ENCODE peak calls at places on chromosomes 3 and 15, in nine cellular contexts. One of them, this sample, is unnamed.

GRCh38 chr15:31270767-31271166 is 55.9 kb upstream of the KLF13 start:
- DNase-seq in cardiac fibroblast: no peak
- DNase-seq in NB4: peak
- DNase-seq in HL-60: no peak
- DNase-seq in lung: peak
- DNase-seq in RWPE1: no peak
- DNase-seq in brain microvascular endothelial cell: no peak
- DNase-seq in psoas muscle: no peak
- DNase-seq in ovary: no peak
- DNase-seq in this sample: no peak

GRCh38 chr15:25176616-25176923 is 221.8 kb downstream of the SNRPN start:
- DNase-seq in cardiac fibroblast: no peak
- DNase-seq in NB4: no peak
- DNase-seq in HL-60: no peak
- DNase-seq in lung: peak
- DNase-seq in RWPE1: no peak
- DNase-seq in brain microvascular endothelial cell: no peak
- DNase-seq in psoas muscle: peak
- DNase-seq in ovary: peak
- DNase-seq in this sample: peak

GRCh38 chr3:140537075-140537474 is 140.8 kb upstream of the TRIM42 start:
- DNase-seq in cardiac fibroblast: no peak
- DNase-seq in NB4: no peak
- DNase-seq in HL-60: no peak
- DNase-seq in lung: no peak
- DNase-seq in RWPE1: no peak
- DNase-seq in brain microvascular endothelial cell: no peak
- DNase-seq in psoas muscle: no peak
- DNase-seq in ovary: no peak
- DNase-seq in this sample: no peak

GRCh38 chr3:14691239-14691638 is 16.3 kb downstream of the C3orf20 start:
- DNase-seq in cardiac fibroblast: no peak
- DNase-seq in NB4: peak
- DNase-seq in HL-60: peak
- DNase-seq in lung: no peak
- DNase-seq in RWPE1: no peak
- DNase-seq in brain microvascular endothelial cell: no peak
- DNase-seq in psoas muscle: no peak
- DNase-seq in ovary: no peak
- DNase-seq in this sample: no peak

GRCh38 chr3:108006077-108006675 is 84.7 kb downstream of the CD47 start:
- DNase-seq in cardiac fibroblast: no peak
- DNase-seq in NB4: peak
- DNase-seq in HL-60: no peak
- DNase-seq in lung: peak
- DNase-seq in RWPE1: peak
- DNase-seq in brain microvascular endothelial cell: no peak
- DNase-seq in psoas muscle: no peak
- DNase-seq in ovary: no peak
- DNase-seq in this sample: no peak

GRCh38 chr15:78374436-78375393 is 34.6 kb downstream of the CRABP1 start:
- DNase-seq in cardiac fibroblast: no peak
- DNase-seq in NB4: peak
- DNase-seq in HL-60: peak
- DNase-seq in lung: peak
- DNase-seq in RWPE1: peak
- DNase-seq in brain microvascular endothelial cell: no peak
- DNase-seq in psoas muscle: no peak
- DNase-seq in ovary: no peak
- DNase-seq in this sample: no peak

GRCh38 chr15:25850154-25851111 is 12.7 kb downstream of the ATP10A start:
- DNase-seq in cardiac fibroblast: peak
- DNase-seq in NB4: peak
- DNase-seq in HL-60: peak
- DNase-seq in lung: peak
- DNase-seq in RWPE1: peak
- DNase-seq in brain microvascular endothelial cell: peak
- DNase-seq in psoas muscle: peak
- DNase-seq in ovary: peak
- DNase-seq in this sample: no peak

GRCh38 chr15:33068531-33068990 is 126.0 kb downstream of the FMN1 start:
- DNase-seq in cardiac fibroblast: no peak
- DNase-seq in NB4: no peak
- DNase-seq in HL-60: no peak
- DNase-seq in lung: peak
- DNase-seq in RWPE1: peak
- DNase-seq in brain microvascular endothelial cell: no peak
- DNase-seq in psoas muscle: peak
- DNase-seq in ovary: no peak
- DNase-seq in this sample: no peak

GRCh38 chr3:52742418-52743041 is 28.2 kb downstream of the NEK4 start:
- DNase-seq in cardiac fibroblast: peak
- DNase-seq in NB4: peak
- DNase-seq in HL-60: no peak
- DNase-seq in lung: no peak
- DNase-seq in RWPE1: peak
- DNase-seq in brain microvascular endothelial cell: peak
- DNase-seq in psoas muscle: no peak
- DNase-seq in ovary: no peak
- DNase-seq in this sample: no peak

GRCh38 chr3:4584537-4585249 is 91.5 kb downstream of the ITPR1 start:
- DNase-seq in cardiac fibroblast: peak
- DNase-seq in NB4: peak
- DNase-seq in HL-60: peak
- DNase-seq in lung: no peak
- DNase-seq in RWPE1: no peak
- DNase-seq in brain microvascular endothelial cell: peak
- DNase-seq in psoas muscle: no peak
- DNase-seq in ovary: peak
- DNase-seq in this sample: no peak

GRCh38 chr3:127588675-127589577 is 1.6 kb downstream of the TPRA1 start:
- DNase-seq in cardiac fibroblast: peak
- DNase-seq in NB4: peak
- DNase-seq in HL-60: no peak
- DNase-seq in lung: no peak
- DNase-seq in RWPE1: peak
- DNase-seq in brain microvascular endothelial cell: peak
- DNase-seq in psoas muscle: no peak
- DNase-seq in ovary: no peak
- DNase-seq in this sample: no peak

GRCh38 chr3:67028385-67028784 is 30.3 kb downstream of the KBTBD8 start:
- DNase-seq in cardiac fibroblast: no peak
- DNase-seq in NB4: no peak
- DNase-seq in HL-60: no peak
- DNase-seq in lung: no peak
- DNase-seq in RWPE1: no peak
- DNase-seq in brain microvascular endothelial cell: no peak
- DNase-seq in psoas muscle: no peak
- DNase-seq in ovary: no peak
- DNase-seq in this sample: no peak

GRCh38 chr3:170180107-170180951 is 1.2 kb downstream of the PHC3 start:
- DNase-seq in cardiac fibroblast: peak
- DNase-seq in NB4: peak
- DNase-seq in HL-60: no peak
- DNase-seq in lung: no peak
- DNase-seq in RWPE1: peak
- DNase-seq in brain microvascular endothelial cell: peak
- DNase-seq in psoas muscle: no peak
- DNase-seq in ovary: no peak
- DNase-seq in this sample: no peak

GRCh38 chr3:149224736-149225594 is 3.3 kb upstream of the CP start:
- DNase-seq in cardiac fibroblast: peak
- DNase-seq in NB4: peak
- DNase-seq in HL-60: no peak
- DNase-seq in lung: no peak
- DNase-seq in RWPE1: peak
- DNase-seq in brain microvascular endothelial cell: peak
- DNase-seq in psoas muscle: no peak
- DNase-seq in ovary: no peak
- DNase-seq in this sample: no peak

GRCh38 chr3:158160958-158161357 is 51.1 kb downstream of the RSRC1 start:
- DNase-seq in cardiac fibroblast: peak
- DNase-seq in NB4: peak
- DNase-seq in HL-60: no peak
- DNase-seq in lung: no peak
- DNase-seq in RWPE1: peak
- DNase-seq in brain microvascular endothelial cell: peak
- DNase-seq in psoas muscle: no peak
- DNase-seq in ovary: no peak
- DNase-seq in this sample: no peak

GRCh38 chr3:138199847-138200246 is 12.7 kb downstream of the ARMC8 start:
- DNase-seq in cardiac fibroblast: no peak
- DNase-seq in NB4: peak
- DNase-seq in HL-60: no peak
- DNase-seq in lung: no peak
- DNase-seq in RWPE1: no peak
- DNase-seq in brain microvascular endothelial cell: no peak
- DNase-seq in psoas muscle: no peak
- DNase-seq in ovary: no peak
- DNase-seq in this sample: no peak

GRCh38 chr15:58839485-58839884 is 68.4 kb downstream of the MINDY2 start:
- DNase-seq in cardiac fibroblast: peak
- DNase-seq in NB4: peak
- DNase-seq in HL-60: no peak
- DNase-seq in lung: no peak
- DNase-seq in RWPE1: peak
- DNase-seq in brain microvascular endothelial cell: no peak
- DNase-seq in psoas muscle: no peak
- DNase-seq in ovary: no peak
- DNase-seq in this sample: no peak
- TF ChIP-seq CTCF in cardiac fibroblast: peak
- TF ChIP-seq CTCF in NB4: peak
- TF ChIP-seq CTCF in HL-60: peak
- TF ChIP-seq CTCF in lung: no peak
- TF ChIP-seq CTCF in RWPE1: peak
- TF ChIP-seq CTCF in brain microvascular endothelial cell: peak
- TF ChIP-seq CTCF in psoas muscle: peak
- TF ChIP-seq CTCF in ovary: no peak
- TF ChIP-seq CTCF in this sample: no peak

DNA sequence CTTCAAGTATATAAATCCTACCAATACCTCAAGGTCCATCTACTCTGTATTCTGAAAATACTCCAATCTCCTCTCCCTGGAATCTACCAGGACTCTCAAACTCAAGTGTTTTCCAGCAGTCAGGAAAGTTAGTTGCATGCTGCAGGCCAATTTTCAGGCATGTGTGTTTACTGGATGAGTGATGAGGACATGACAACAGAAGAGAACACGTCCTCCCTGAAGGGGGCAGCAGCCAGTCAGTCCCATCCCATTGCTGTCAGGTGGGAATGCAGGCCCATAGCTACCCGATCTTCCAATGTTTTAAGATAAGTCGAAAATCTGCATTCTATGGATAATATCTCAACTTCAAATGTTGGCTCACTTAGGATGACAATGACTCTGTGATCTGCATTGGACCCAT is 496.2 kb downstream of the FHIT start:
- DNase-seq in cardiac fibroblast: no peak
- DNase-seq in NB4: peak
- DNase-seq in HL-60: no peak
- DNase-seq in lung: no peak
- DNase-seq in RWPE1: no peak
- DNase-seq in brain microvascular endothelial cell: no peak
- DNase-seq in psoas muscle: no peak
- DNase-seq in ovary: no peak
- DNase-seq in this sample: no peak
- TF ChIP-seq CTCF in cardiac fibroblast: no peak
- TF ChIP-seq CTCF in NB4: peak
- TF ChIP-seq CTCF in HL-60: no peak
- TF ChIP-seq CTCF in lung: no peak
- TF ChIP-seq CTCF in RWPE1: no peak
- TF ChIP-seq CTCF in brain microvascular endothelial cell: peak
- TF ChIP-seq CTCF in psoas muscle: no peak
- TF ChIP-seq CTCF in ovary: no peak
- TF ChIP-seq CTCF in this sample: no peak

DNA sequence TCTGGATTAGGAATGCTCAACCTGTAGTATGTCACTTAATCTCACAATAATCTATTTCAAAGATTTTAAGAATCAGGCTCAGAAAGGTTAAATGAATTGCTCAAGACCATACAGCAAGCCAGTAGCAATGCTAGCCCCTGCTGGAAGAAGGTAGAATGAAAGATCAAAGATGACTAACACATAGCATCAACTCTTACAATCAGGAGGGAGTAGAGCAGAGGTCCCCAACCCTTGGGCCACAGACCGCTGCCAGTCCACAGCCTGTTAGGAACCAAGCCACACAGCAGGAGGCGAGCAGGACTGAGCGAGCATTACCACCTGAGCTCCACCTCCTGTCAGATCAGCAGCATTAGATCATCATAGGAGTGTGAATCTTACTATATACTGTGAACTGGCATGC is 15.5 kb upstream of the GATM start:
- DNase-seq in cardiac fibroblast: peak
- DNase-seq in NB4: peak
- DNase-seq in HL-60: no peak
- DNase-seq in lung: no peak
- DNase-seq in RWPE1: no peak
- DNase-seq in brain microvascular endothelial cell: no peak
- DNase-seq in psoas muscle: no peak
- DNase-seq in ovary: no peak
- DNase-seq in this sample: no peak
- TF ChIP-seq CTCF in cardiac fibroblast: peak
- TF ChIP-seq CTCF in NB4: no peak
- TF ChIP-seq CTCF in HL-60: no peak
- TF ChIP-seq CTCF in lung: no peak
- TF ChIP-seq CTCF in RWPE1: peak
- TF ChIP-seq CTCF in brain microvascular endothelial cell: peak
- TF ChIP-seq CTCF in psoas muscle: no peak
- TF ChIP-seq CTCF in ovary: no peak
- TF ChIP-seq CTCF in this sample: peak

GRCh38 chr3:45995370-45996192 is at the start of gene FYCO1:
- DNase-seq in cardiac fibroblast: peak
- DNase-seq in NB4: peak
- DNase-seq in HL-60: peak
- DNase-seq in lung: peak
- DNase-seq in RWPE1: peak
- DNase-seq in brain microvascular endothelial cell: peak
- DNase-seq in psoas muscle: peak
- DNase-seq in ovary: peak
- DNase-seq in this sample: peak
- TF ChIP-seq CTCF in cardiac fibroblast: no peak
- TF ChIP-seq CTCF in NB4: no peak
- TF ChIP-seq CTCF in HL-60: no peak
- TF ChIP-seq CTCF in lung: no peak
- TF ChIP-seq CTCF in RWPE1: no peak
- TF ChIP-seq CTCF in brain microvascular endothelial cell: no peak
- TF ChIP-seq CTCF in psoas muscle: no peak
- TF ChIP-seq CTCF in ovary: no peak
- TF ChIP-seq CTCF in this sample: no peak

DNA sequence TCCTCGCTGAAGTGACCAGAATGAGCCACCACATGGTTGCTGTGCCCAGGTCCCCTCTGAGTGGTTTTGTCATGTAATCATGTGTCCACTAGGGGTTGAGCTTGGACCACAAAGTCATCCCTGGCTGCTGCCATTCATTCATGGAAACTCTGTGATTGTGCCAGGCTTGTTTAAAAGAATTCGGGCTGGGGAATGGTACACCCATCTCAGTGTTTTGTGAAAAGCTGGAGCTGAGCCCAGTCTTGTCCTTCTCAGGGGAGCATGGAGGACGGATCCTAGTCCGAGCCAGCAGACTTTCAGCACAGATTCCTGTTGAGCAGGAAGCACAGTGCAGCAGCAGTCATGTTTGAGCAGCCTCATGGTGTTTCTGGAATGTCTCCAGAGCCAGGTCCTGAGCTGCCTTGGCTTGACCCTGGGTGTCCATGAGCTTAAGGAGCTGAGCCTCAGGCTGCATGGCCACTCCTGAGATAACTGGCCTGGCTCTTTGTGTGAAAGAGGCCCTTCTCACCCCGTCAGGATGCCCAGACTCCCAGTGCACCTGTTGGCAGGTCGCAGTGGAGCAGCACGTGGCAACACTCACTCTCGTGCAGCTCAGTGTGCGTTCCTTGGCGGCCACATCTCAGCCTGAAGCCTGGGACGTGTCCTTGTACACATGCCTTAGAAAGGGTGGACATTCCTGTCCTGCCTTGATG is 260.3 kb upstream of the TPM1 start:
- DNase-seq in cardiac fibroblast: peak
- DNase-seq in NB4: peak
- DNase-seq in HL-60: peak
- DNase-seq in lung: peak
- DNase-seq in RWPE1: peak
- DNase-seq in brain microvascular endothelial cell: peak
- DNase-seq in psoas muscle: peak
- DNase-seq in ovary: peak
- DNase-seq in this sample: peak
- TF ChIP-seq CTCF in cardiac fibroblast: peak
- TF ChIP-seq CTCF in NB4: peak
- TF ChIP-seq CTCF in HL-60: peak
- TF ChIP-seq CTCF in lung: peak
- TF ChIP-seq CTCF in RWPE1: peak
- TF ChIP-seq CTCF in brain microvascular endothelial cell: peak
- TF ChIP-seq CTCF in psoas muscle: peak
- TF ChIP-seq CTCF in ovary: peak
- TF ChIP-seq CTCF in this sample: peak